ENCODE peak calls at places on chromosomes 5 and 9, in six cellular contexts. One of them, this sample, is unnamed.

GRCh38 chr5:103427326-103427725 is 135.3 kb downstream of the NUDT12 start:
- DNase-seq in HEK293T: no peak
- DNase-seq in stimulated activated CD8-positive, alpha-beta memory T cell treated with anti-CD3 and anti-CD28 coated beads, Interleukin-2, amount 100 ng/mL, for 1 hour: no peak
- DNase-seq in DMS153: no peak
- DNase-seq in OCI-M1: no peak
- DNase-seq in right atrium auricular region: no peak
- DNase-seq in this sample: no peak

GRCh38 chr5:57488308-57488955 is 5.8 kb upstream of the ACTBL2 start:
- DNase-seq in DMS153: no peak
- DNase-seq in HEK293T: no peak
- DNase-seq in OCI-M1: peak
- DNase-seq in right atrium auricular region: no peak
- DNase-seq in stimulated activated CD8-positive, alpha-beta memory T cell treated with anti-CD3 and anti-CD28 coated beads, Interleukin-2, amount 100 ng/mL, for 1 hour: no peak
- DNase-seq in this sample: no peak

GRCh38 chr5:90644132-90644531 is 85.5 kb downstream of the ADGRV1 start:
- DNase-seq in right atrium auricular region: no peak
- DNase-seq in DMS153: no peak
- DNase-seq in HEK293T: no peak
- DNase-seq in stimulated activated CD8-positive, alpha-beta memory T cell treated with anti-CD3 and anti-CD28 coated beads, Interleukin-2, amount 100 ng/mL, for 1 hour: no peak
- DNase-seq in OCI-M1: peak
- DNase-seq in this sample: no peak

GRCh38 chr5:53041740-53042139 is 52.6 kb downstream of the ITGA2 start:
- DNase-seq in right atrium auricular region: no peak
- DNase-seq in DMS153: no peak
- DNase-seq in OCI-M1: peak
- DNase-seq in stimulated activated CD8-positive, alpha-beta memory T cell treated with anti-CD3 and anti-CD28 coated beads, Interleukin-2, amount 100 ng/mL, for 1 hour: no peak
- DNase-seq in HEK293T: no peak
- DNase-seq in this sample: no peak

GRCh38 chr5:33470544-33470943 is 29.8 kb downstream of the TARS1 start:
- DNase-seq in HEK293T: no peak
- DNase-seq in DMS153: no peak
- DNase-seq in right atrium auricular region: no peak
- DNase-seq in OCI-M1: peak
- DNase-seq in stimulated activated CD8-positive, alpha-beta memory T cell treated with anti-CD3 and anti-CD28 coated beads, Interleukin-2, amount 100 ng/mL, for 1 hour: no peak
- DNase-seq in this sample: no peak

GRCh38 chr9:87710448-87710847 is 15.5 kb upstream of the CTSL start:
- DNase-seq in right atrium auricular region: no peak
- DNase-seq in DMS153: no peak
- DNase-seq in OCI-M1: peak
- DNase-seq in stimulated activated CD8-positive, alpha-beta memory T cell treated with anti-CD3 and anti-CD28 coated beads, Interleukin-2, amount 100 ng/mL, for 1 hour: no peak
- DNase-seq in HEK293T: no peak
- DNase-seq in this sample: no peak

GRCh38 chr5:39063037-39063436 is 11.2 kb downstream of the RICTOR start:
- DNase-seq in DMS153: no peak
- DNase-seq in HEK293T: no peak
- DNase-seq in stimulated activated CD8-positive, alpha-beta memory T cell treated with anti-CD3 and anti-CD28 coated beads, Interleukin-2, amount 100 ng/mL, for 1 hour: no peak
- DNase-seq in OCI-M1: no peak
- DNase-seq in right atrium auricular region: no peak
- DNase-seq in this sample: no peak

GRCh38 chr5:541148-541887 is 17.1 kb upstream of the SLC9A3 start:
- DNase-seq in HEK293T: no peak
- DNase-seq in DMS153: no peak
- DNase-seq in right atrium auricular region: no peak
- DNase-seq in stimulated activated CD8-positive, alpha-beta memory T cell treated with anti-CD3 and anti-CD28 coated beads, Interleukin-2, amount 100 ng/mL, for 1 hour: no peak
- DNase-seq in OCI-M1: no peak
- DNase-seq in this sample: no peak

GRCh38 chr9:6302417-6302816 is 25.8 kb upstream of the TPD52L3 start:
- DNase-seq in DMS153: no peak
- DNase-seq in right atrium auricular region: no peak
- DNase-seq in OCI-M1: peak
- DNase-seq in HEK293T: no peak
- DNase-seq in stimulated activated CD8-positive, alpha-beta memory T cell treated with anti-CD3 and anti-CD28 coated beads, Interleukin-2, amount 100 ng/mL, for 1 hour: no peak
- DNase-seq in this sample: no peak

GRCh38 chr5:74196233-74196632 is 444.3 kb downstream of the ENC1 start:
- DNase-seq in stimulated activated CD8-positive, alpha-beta memory T cell treated with anti-CD3 and anti-CD28 coated beads, Interleukin-2, amount 100 ng/mL, for 1 hour: no peak
- DNase-seq in OCI-M1: peak
- DNase-seq in right atrium auricular region: no peak
- DNase-seq in HEK293T: no peak
- DNase-seq in DMS153: no peak
- DNase-seq in this sample: no peak

GRCh38 chr5:180154821-180155220 is 54.2 kb downstream of the RASGEF1C start:
- DNase-seq in OCI-M1: no peak
- DNase-seq in DMS153: no peak
- DNase-seq in stimulated activated CD8-positive, alpha-beta memory T cell treated with anti-CD3 and anti-CD28 coated beads, Interleukin-2, amount 100 ng/mL, for 1 hour: no peak
- DNase-seq in HEK293T: no peak
- DNase-seq in right atrium auricular region: peak
- DNase-seq in this sample: no peak

GRCh38 chr9:129052592-129052991 is 16.2 kb downstream of the MIGA2 start:
- DNase-seq in HEK293T: no peak
- DNase-seq in stimulated activated CD8-positive, alpha-beta memory T cell treated with anti-CD3 and anti-CD28 coated beads, Interleukin-2, amount 100 ng/mL, for 1 hour: no peak
- DNase-seq in DMS153: peak
- DNase-seq in right atrium auricular region: no peak
- DNase-seq in OCI-M1: no peak
- DNase-seq in this sample: no peak

GRCh38 chr5:151106073-151106472 is 25.2 kb upstream of the TNIP1 start:
- DNase-seq in DMS153: no peak
- DNase-seq in OCI-M1: no peak
- DNase-seq in HEK293T: no peak
- DNase-seq in stimulated activated CD8-positive, alpha-beta memory T cell treated with anti-CD3 and anti-CD28 coated beads, Interleukin-2, amount 100 ng/mL, for 1 hour: no peak
- DNase-seq in right atrium auricular region: no peak
- DNase-seq in this sample: no peak

GRCh38 chr5:157821822-157822622 is 36.9 kb downstream of the CLINT1 start:
- DNase-seq in HEK293T: no peak
- DNase-seq in stimulated activated CD8-positive, alpha-beta memory T cell treated with anti-CD3 and anti-CD28 coated beads, Interleukin-2, amount 100 ng/mL, for 1 hour: no peak
- DNase-seq in OCI-M1: no peak
- DNase-seq in right atrium auricular region: no peak
- DNase-seq in DMS153: no peak
- DNase-seq in this sample: no peak

GRCh38 chr9:129415954-129416651 is 204.8 kb downstream of the C9orf50 start:
- DNase-seq in DMS153: no peak
- DNase-seq in OCI-M1: no peak
- DNase-seq in stimulated activated CD8-positive, alpha-beta memory T cell treated with anti-CD3 and anti-CD28 coated beads, Interleukin-2, amount 100 ng/mL, for 1 hour: no peak
- DNase-seq in right atrium auricular region: no peak
- DNase-seq in HEK293T: no peak
- DNase-seq in this sample: no peak

GRCh38 chr9:14692918-14693861 is at the start of gene ZDHHC21:
- DNase-seq in HEK293T: peak
- DNase-seq in stimulated activated CD8-positive, alpha-beta memory T cell treated with anti-CD3 and anti-CD28 coated beads, Interleukin-2, amount 100 ng/mL, for 1 hour: peak
- DNase-seq in DMS153: peak
- DNase-seq in OCI-M1: peak
- DNase-seq in right atrium auricular region: peak
- DNase-seq in this sample: peak

GRCh38 chr5:159031513-159031912 is 68.2 kb downstream of the EBF1 start:
- DNase-seq in right atrium auricular region: no peak
- DNase-seq in stimulated activated CD8-positive, alpha-beta memory T cell treated with anti-CD3 and anti-CD28 coated beads, Interleukin-2, amount 100 ng/mL, for 1 hour: no peak
- DNase-seq in DMS153: no peak
- DNase-seq in HEK293T: no peak
- DNase-seq in OCI-M1: no peak
- DNase-seq in this sample: no peak

GRCh38 chr9:131161585-131161984 is 36.2 kb downstream of the NUP214 start:
- DNase-seq in HEK293T: no peak
- DNase-seq in DMS153: no peak
- DNase-seq in right atrium auricular region: no peak
- DNase-seq in OCI-M1: no peak
- DNase-seq in stimulated activated CD8-positive, alpha-beta memory T cell treated with anti-CD3 and anti-CD28 coated beads, Interleukin-2, amount 100 ng/mL, for 1 hour: no peak
- DNase-seq in this sample: no peak

GRCh38 chr9:93108301-93109041 is 12.5 kb downstream of the CARD19 start:
- DNase-seq in right atrium auricular region: no peak
- DNase-seq in DMS153: no peak
- DNase-seq in HEK293T: no peak
- DNase-seq in OCI-M1: no peak
- DNase-seq in stimulated activated CD8-positive, alpha-beta memory T cell treated with anti-CD3 and anti-CD28 coated beads, Interleukin-2, amount 100 ng/mL, for 1 hour: no peak
- DNase-seq in this sample: no peak

GRCh38 chr9:128412120-128412790 is 8.4 kb upstream of the CERCAM start:
- DNase-seq in OCI-M1: peak
- DNase-seq in right atrium auricular region: no peak
- DNase-seq in HEK293T: peak
- DNase-seq in DMS153: peak
- DNase-seq in stimulated activated CD8-positive, alpha-beta memory T cell treated with anti-CD3 and anti-CD28 coated beads, Interleukin-2, amount 100 ng/mL, for 1 hour: no peak
- DNase-seq in this sample: no peak

GRCh38 chr9:114271556-114272510 is 51.1 kb upstream of the ORM1 start:
- DNase-seq in OCI-M1: peak
- DNase-seq in stimulated activated CD8-positive, alpha-beta memory T cell treated with anti-CD3 and anti-CD28 coated beads, Interleukin-2, amount 100 ng/mL, for 1 hour: no peak
- DNase-seq in DMS153: peak
- DNase-seq in right atrium auricular region: no peak
- DNase-seq in HEK293T: peak
- DNase-seq in this sample: no peak

GRCh38 chr9:127858041-127858512 is 3.6 kb upstream of the ENG start:
- DNase-seq in DMS153: peak
- DNase-seq in HEK293T: no peak
- DNase-seq in OCI-M1: no peak
- DNase-seq in stimulated activated CD8-positive, alpha-beta memory T cell treated with anti-CD3 and anti-CD28 coated beads, Interleukin-2, amount 100 ng/mL, for 1 hour: no peak
- DNase-seq in right atrium auricular region: peak
- DNase-seq in this sample: no peak

GRCh38 chr5:58241383-58241782 is 218.5 kb downstream of the PLK2 start:
- DNase-seq in right atrium auricular region: no peak
- DNase-seq in OCI-M1: no peak
- DNase-seq in HEK293T: no peak
- DNase-seq in DMS153: no peak
- DNase-seq in stimulated activated CD8-positive, alpha-beta memory T cell treated with anti-CD3 and anti-CD28 coated beads, Interleukin-2, amount 100 ng/mL, for 1 hour: no peak
- DNase-seq in this sample: no peak

GRCh38 chr9:86407022-86407421 is 52.8 kb upstream of the TUT7 start:
- DNase-seq in HEK293T: no peak
- DNase-seq in DMS153: no peak
- DNase-seq in OCI-M1: peak
- DNase-seq in right atrium auricular region: no peak
- DNase-seq in stimulated activated CD8-positive, alpha-beta memory T cell treated with anti-CD3 and anti-CD28 coated beads, Interleukin-2, amount 100 ng/mL, for 1 hour: no peak
- DNase-seq in this sample: no peak

GRCh38 chr9:134065720-134066419 is 2.0 kb downstream of the BRD3 start:
- DNase-seq in stimulated activated CD8-positive, alpha-beta memory T cell treated with anti-CD3 and anti-CD28 coated beads, Interleukin-2, amount 100 ng/mL, for 1 hour: peak
- DNase-seq in DMS153: no peak
- DNase-seq in right atrium auricular region: no peak
- DNase-seq in HEK293T: no peak
- DNase-seq in OCI-M1: peak
- DNase-seq in this sample: no peak

GRCh38 chr5:41954286-41954685 is 29.2 kb downstream of the FBXO4 start:
- DNase-seq in DMS153: no peak
- DNase-seq in stimulated activated CD8-positive, alpha-beta memory T cell treated with anti-CD3 and anti-CD28 coated beads, Interleukin-2, amount 100 ng/mL, for 1 hour: no peak
- DNase-seq in HEK293T: no peak
- DNase-seq in OCI-M1: no peak
- DNase-seq in right atrium auricular region: no peak
- DNase-seq in this sample: no peak

GRCh38 chr5:180596668-180597231 is 5.5 kb upstream of the SCGB3A1 start:
- DNase-seq in HEK293T: peak
- DNase-seq in DMS153: no peak
- DNase-seq in right atrium auricular region: no peak
- DNase-seq in stimulated activated CD8-positive, alpha-beta memory T cell treated with anti-CD3 and anti-CD28 coated beads, Interleukin-2, amount 100 ng/mL, for 1 hour: no peak
- DNase-seq in OCI-M1: no peak
- DNase-seq in this sample: no peak

GRCh38 chr5:38718874-38719391 is 126.9 kb upstream of the OSMR start:
- DNase-seq in OCI-M1: no peak
- DNase-seq in right atrium auricular region: no peak
- DNase-seq in HEK293T: no peak
- DNase-seq in DMS153: no peak
- DNase-seq in stimulated activated CD8-positive, alpha-beta memory T cell treated with anti-CD3 and anti-CD28 coated beads, Interleukin-2, amount 100 ng/mL, for 1 hour: no peak
- DNase-seq in this sample: no peak

GRCh38 chr9:87812375-87813118 is 70.1 kb upstream of the SPATA31E1 start:
- DNase-seq in HEK293T: peak
- DNase-seq in stimulated activated CD8-positive, alpha-beta memory T cell treated with anti-CD3 and anti-CD28 coated beads, Interleukin-2, amount 100 ng/mL, for 1 hour: no peak
- DNase-seq in DMS153: no peak
- DNase-seq in OCI-M1: peak
- DNase-seq in right atrium auricular region: no peak
- DNase-seq in this sample: no peak

GRCh38 chr5:62284946-62285891 is 20.8 kb upstream of the KIF2A start:
- DNase-seq in OCI-M1: peak
- DNase-seq in DMS153: no peak
- DNase-seq in HEK293T: no peak
- DNase-seq in stimulated activated CD8-positive, alpha-beta memory T cell treated with anti-CD3 and anti-CD28 coated beads, Interleukin-2, amount 100 ng/mL, for 1 hour: no peak
- DNase-seq in right atrium auricular region: no peak
- DNase-seq in this sample: no peak

GRCh38 chr9:95091971-95092320 is 225.6 kb downstream of the FANCC start:
- DNase-seq in OCI-M1: peak
- DNase-seq in DMS153: no peak
- DNase-seq in stimulated activated CD8-positive, alpha-beta memory T cell treated with anti-CD3 and anti-CD28 coated beads, Interleukin-2, amount 100 ng/mL, for 1 hour: no peak
- DNase-seq in right atrium auricular region: no peak
- DNase-seq in HEK293T: no peak
- DNase-seq in this sample: no peak

GRCh38 chr5:136810198-136810823 is 445.0 kb upstream of the TRPC7 start:
- DNase-seq in OCI-M1: no peak
- DNase-seq in right atrium auricular region: no peak
- DNase-seq in DMS153: no peak
- DNase-seq in HEK293T: no peak
- DNase-seq in stimulated activated CD8-positive, alpha-beta memory T cell treated with anti-CD3 and anti-CD28 coated beads, Interleukin-2, amount 100 ng/mL, for 1 hour: no peak
- DNase-seq in this sample: no peak

This sample was measured in cortex of kidney.